ENCODE peak calls at places on chromosomes 12 and 14, in eight cellular contexts. B is gastrocnemius medialis, E is stomach, M is cardiac fibroblast, Y is cardiac muscle cell, K is endodermal cell, U is tibial artery, G is dorsolateral prefrontal cortex. I is an unnamed sample.

GRCh38 chr14:58738876-58739275 is 101.1 kb downstream of the DACT1 start:
- DNase-seq in M (no peak), U (no peak), E (no peak), Y (no peak), K (no peak), B (no peak), G (no peak), I (no peak)

GRCh38 chr14:36940476-36940875 is 231.9 kb downstream of the SLC25A21 start:
- DNase-seq in M (no peak), G (no peak), Y (no peak), B (no peak), E (no peak), K (no peak), U (no peak), I (no peak)

GRCh38 chr12:57183939-57184725 is 32.5 kb upstream of the NXPH4 start:
- DNase-seq in Y (no peak), G (no peak), M (no peak), U (no peak), B (no peak), K (no peak), E (no peak), I (no peak)

GRCh38 chr14:92690171-92691011 is 58.0 kb downstream of the LGMN start:
- DNase-seq in G (no peak), B (no peak), Y (peak), U (no peak), E (peak), K (peak), M (peak), I (peak)

GRCh38 chr12:12839886-12840285 is 26.7 kb downstream of the DDX47 start:
- DNase-seq in K (no peak), U (peak), E (peak), G (no peak), Y (peak), M (peak), B (no peak), I (no peak)

GRCh38 chr12:82867782-82868505 is 181.2 kb downstream of the TMTC2 start:
- DNase-seq in Y (no peak), G (no peak), K (no peak), E (no peak), U (no peak), M (no peak), B (no peak), I (no peak)

GRCh38 chr12:99453831-99454538 is 193.6 kb upstream of the GARIN6 start:
- DNase-seq in G (no peak), U (no peak), E (no peak), Y (no peak), B (no peak), K (no peak), M (no peak), I (no peak)

GRCh38 chr12:82479511-82479910 is 121.2 kb downstream of the METTL25 start:
- DNase-seq in Y (peak), U (no peak), G (no peak), K (no peak), B (no peak), E (no peak), M (peak), I (no peak)

GRCh38 chr12:46523446-46523845 is 150.9 kb upstream of the SLC38A2 start:
- DNase-seq in B (no peak), K (no peak), M (no peak), U (no peak), Y (no peak), E (no peak), G (no peak), I (no peak)

GRCh38 chr12:43893670-43894069 is 57.8 kb downstream of the TMEM117 start:
- DNase-seq in G (no peak), U (no peak), M (no peak), K (no peak), E (no peak), Y (no peak), B (peak), I (no peak)

GRCh38 chr12:9906888-9907287 is 25.3 kb downstream of the CLEC2A start:
- DNase-seq in M (no peak), B (no peak), G (no peak), E (no peak), U (no peak), K (no peak), Y (no peak), I (no peak)

GRCh38 chr12:53476769-53477209 is 22.5 kb downstream of the MAP3K12 start:
- DNase-seq in M (peak), B (no peak), U (no peak), E (no peak), K (peak), G (no peak), Y (peak), I (no peak)

GRCh38 chr12:106586803-106587684 is 4.2 kb downstream of the RFX4 start:
- DNase-seq in B (no peak), U (no peak), Y (no peak), E (no peak), M (no peak), G (no peak), K (peak), I (no peak)

GRCh38 chr12:79688376-79689040 is 2.3 kb downstream of the PAWR start:
- DNase-seq in B (no peak), K (no peak), E (no peak), M (no peak), Y (no peak), G (no peak), U (no peak), I (no peak)

GRCh38 chr14:77638738-77639137 is 22.3 kb upstream of the SPTLC2 start:
- DNase-seq in U (no peak), E (no peak), G (no peak), Y (peak), K (no peak), B (no peak), M (peak), I (no peak)

GRCh38 chr14:99946652-99947489 is 118.4 kb upstream of the EVL start:
- DNase-seq in Y (peak), E (peak), M (peak), B (no peak), U (no peak), K (peak), G (no peak), I (peak)

GRCh38 chr12:40505327-40505726 is 186.9 kb upstream of the CNTN1 start:
- DNase-seq in M (no peak), G (no peak), K (no peak), E (no peak), Y (no peak), B (no peak), U (no peak), I (no peak)

GRCh38 chr14:106318700-106319099 is 792.3 kb downstream of the TMEM121 start:
- DNase-seq in E (no peak), M (no peak), K (no peak), U (no peak), G (no peak), Y (no peak), B (no peak), I (no peak)

GRCh38 chr12:56420411-56420810 is 28.8 kb downstream of the TIMELESS start:
- DNase-seq in U (no peak), G (no peak), M (no peak), K (no peak), E (no peak), B (no peak), Y (no peak), I (no peak)

GRCh38 chr12:26091837-26092236 is 33.0 kb downstream of the BHLHE41 start:
- DNase-seq in U (no peak), Y (no peak), G (peak), K (peak), B (no peak), M (peak), E (no peak), I (peak)

GRCh38 chr14:69703047-69704046 is 63.6 kb upstream of the SRSF5 start:
- DNase-seq in Y (no peak), G (no peak), U (no peak), B (no peak), K (no peak), E (no peak), M (no peak), I (no peak)

GRCh38 chr14:90675399-90675798 is 140.8 kb downstream of the TTC7B start:
- DNase-seq in E (no peak), K (no peak), Y (peak), B (peak), M (peak), U (peak), G (no peak), I (no peak)

GRCh38 chr12:65170245-65170881 is 980 bp downstream of the LEMD3 start:
- DNase-seq in E (peak), Y (peak), U (peak), G (peak), M (peak), B (peak), K (peak), I (peak)

GRCh38 chr12:20463920-20464524 is 95.7 kb downstream of the PDE3A start:
- DNase-seq in E (no peak), U (no peak), M (peak), Y (no peak), G (no peak), B (no peak), K (no peak), I (no peak)

GRCh38 chr12:122001379-122002209 is 20.1 kb upstream of the BCL7A start:
- DNase-seq in K (no peak), E (no peak), U (no peak), Y (no peak), M (no peak), B (no peak), G (peak), I (peak)

GRCh38 chr12:75790219-75790618 is 241.4 kb downstream of the PHLDA1 start:
- DNase-seq in Y (no peak), K (no peak), G (no peak), B (no peak), U (no peak), M (no peak), E (no peak), I (no peak)

GRCh38 chr12:126385785-126386184 is 1320.5 kb downstream of the AACS start:
- DNase-seq in U (no peak), E (no peak), Y (peak), G (no peak), B (no peak), K (no peak), M (peak), I (no peak)

GRCh38 chr14:49861581-49861922 is 9.0 kb upstream of the NEMF start:
- DNase-seq in Y (peak), U (peak), K (peak), M (peak), B (peak), G (no peak), E (peak), I (peak)

GRCh38 chr14:59438148-59438766 is 26.9 kb downstream of the GPR135 start:
- DNase-seq in M (peak), E (no peak), K (no peak), Y (peak), G (no peak), B (no peak), U (no peak), I (no peak)

GRCh38 chr14:97332591-97332984 is 535.4 kb downstream of the VRK1 start:
- DNase-seq in M (no peak), U (no peak), Y (no peak), G (no peak), B (no peak), K (no peak), E (no peak), I (no peak)

GRCh38 chr14:102777711-102778615 is 714 bp downstream of the TRAF3 start:
- DNase-seq in G (no peak), E (no peak), K (peak), U (no peak), M (peak), Y (peak), B (no peak), I (no peak)

GRCh38 chr12:53756300-53757094 is 4.7 kb upstream of the CISTR start:
- DNase-seq in E (no peak), M (no peak), Y (no peak), G (no peak), B (no peak), U (no peak), K (peak), I (peak)

GRCh38 chr12:96044017-96044985 is 8.9 kb upstream of the LTA4H start:
- DNase-seq in K (no peak), U (no peak), Y (peak), G (no peak), M (peak), E (no peak), B (no peak), I (no peak)

GRCh38 chr12:130847097-130847496 is 8.0 kb upstream of the STX2 start:
- DNase-seq in G (no peak), M (peak), Y (peak), B (no peak), E (no peak), U (no peak), K (no peak), I (no peak)

GRCh38 chr14:85604671-85605070 is 74.7 kb downstream of the FLRT2 start:
- DNase-seq in Y (no peak), M (no peak), K (no peak), G (no peak), U (no peak), E (no peak), B (no peak), I (no peak)
- H3K4me3 ChIP-seq in Y (no peak), M (no peak), K (no peak), G (no peak), U (no peak), E (no peak), B (no peak), I (no peak)

GRCh38 chr12:85005615-85006014 is 30.5 kb downstream of the TSPAN19 start:
- DNase-seq in M (no peak), E (no peak), U (no peak), B (no peak), K (no peak), Y (no peak), G (no peak), I (no peak)
- TF ChIP-seq CTCF in M (no peak), E (no peak), U (no peak), B (no peak), K (no peak), Y (no peak), G (no peak), I (no peak)

GRCh38 chr12:132285311-132285741 is 44.1 kb downstream of the GALNT9 start:
- DNase-seq in U (no peak), E (no peak), G (no peak), K (no peak), Y (no peak), B (no peak), M (no peak), I (no peak)

GRCh38 chr12:132284618-132285310 is 44.6 kb downstream of the GALNT9 start:
- DNase-seq in Y (no peak), K (peak), E (no peak), M (no peak), B (no peak), U (no peak), G (no peak), I (no peak)

GRCh38 chr12:132287391-132288238 is 41.8 kb downstream of the GALNT9 start:
- DNase-seq in G (no peak), E (no peak), M (no peak), K (no peak), Y (no peak), B (no peak), U (no peak), I (no peak)

GRCh38 chr12:132286912-132287311 is 42.5 kb downstream of the GALNT9 start:
- DNase-seq in M (no peak), B (no peak), Y (peak), K (no peak), G (no peak), U (no peak), E (no peak), I (no peak)

DNA sequence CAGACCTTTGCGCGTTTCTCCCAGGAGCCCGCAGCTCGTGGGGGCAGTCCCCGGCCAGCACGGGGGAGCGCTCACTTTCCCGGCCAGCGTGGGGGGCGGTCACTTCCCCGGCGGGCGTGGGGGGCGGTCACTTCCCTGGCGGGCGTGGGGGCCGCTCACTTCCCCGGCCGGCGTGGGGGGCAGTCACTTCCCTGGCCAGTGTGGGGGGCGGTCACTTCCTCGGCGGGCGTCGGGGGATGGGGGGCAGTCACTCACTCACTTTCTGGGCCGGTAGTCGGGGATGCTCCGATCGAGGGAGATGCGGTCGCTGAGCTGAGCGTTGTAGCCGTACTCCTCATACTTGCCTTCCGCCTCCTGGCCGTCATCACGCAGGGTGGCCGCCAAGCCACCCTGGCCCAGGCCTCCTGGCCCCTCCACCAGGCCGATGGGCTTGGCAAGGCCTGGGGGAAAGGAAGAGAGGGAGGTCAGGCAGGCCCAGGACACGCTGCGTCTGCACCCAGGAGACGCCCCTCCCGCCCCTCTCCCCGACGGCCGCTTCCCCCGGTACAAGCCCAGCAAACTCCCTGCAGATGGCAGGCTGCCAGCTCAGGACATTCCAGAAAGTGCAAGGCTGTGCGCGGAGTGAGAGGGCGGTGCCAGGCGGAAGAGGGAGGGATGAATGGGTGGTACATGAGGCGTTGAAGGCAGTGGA is 43.3 kb downstream of the GALNT9 start:
- DNase-seq in G (no peak), M (peak), Y (peak), K (peak), U (peak), B (no peak), E (peak), I (peak)
- H3K4me3 ChIP-seq in G (no peak), M (no peak), Y (no peak), K (no peak), U (peak), B (no peak), E (peak), I (no peak)

DNA sequence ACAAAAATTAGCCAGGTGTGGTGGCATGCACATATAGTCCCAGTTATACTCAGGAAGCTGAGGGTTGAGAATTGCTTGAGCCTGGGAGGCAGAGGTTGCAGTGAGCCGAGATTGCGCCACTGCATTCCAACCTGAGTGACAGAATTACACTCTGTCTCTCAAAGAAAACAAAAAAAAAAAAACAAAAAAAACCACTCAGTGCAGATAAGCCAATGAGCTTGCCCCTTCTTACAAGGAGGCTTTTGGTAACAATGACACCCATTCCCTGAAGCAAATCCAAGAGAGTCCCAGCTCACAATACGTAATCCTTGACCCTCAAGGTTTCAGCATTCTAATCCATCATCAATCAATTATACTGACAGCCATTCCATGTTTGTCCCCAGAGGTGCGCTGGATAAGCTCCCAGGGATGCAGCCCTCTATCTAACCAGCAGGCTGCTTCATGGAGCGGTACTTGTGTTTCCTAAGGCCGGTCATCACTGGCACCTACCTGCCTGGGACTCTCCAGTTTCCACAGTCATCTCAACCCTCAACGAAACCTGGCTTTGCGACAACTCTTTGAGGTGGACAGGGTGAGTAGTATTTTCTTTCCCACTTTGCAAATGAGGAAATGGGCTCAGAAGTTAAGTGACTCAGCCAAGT is 12.4 kb downstream of the GCN1 start:
- DNase-seq in Y (peak), U (no peak), G (no peak), K (peak), E (no peak), M (peak), B (peak), I (peak)
- TF ChIP-seq CTCF in Y (no peak), U (no peak), G (no peak), K (peak), E (no peak), M (peak), B (peak), I (peak)

GRCh38 chr12:51923506-51924365 is 16.4 kb downstream of the ACVRL1 start:
- DNase-seq in Y (peak), B (peak), G (no peak), E (peak), K (peak), M (peak), U (peak), I (peak)

GRCh38 chr12:51922146-51922545 is 14.8 kb downstream of the ACVRL1 start:
- DNase-seq in M (no peak), Y (no peak), B (no peak), G (no peak), U (no peak), K (peak), E (no peak), I (no peak)

GRCh38 chr12:51921017-51921725 is 13.9 kb downstream of the ACVRL1 start:
- DNase-seq in M (no peak), G (no peak), K (peak), B (no peak), E (no peak), U (no peak), Y (no peak), I (no peak)

GRCh38 chr12:51924551-51925399 is 17.5 kb downstream of the ACVRL1 start:
- DNase-seq in E (no peak), Y (no peak), U (no peak), G (no peak), M (no peak), B (no peak), K (peak), I (no peak)

GRCh38 chr12:51922762-51923505 is 15.6 kb downstream of the ACVRL1 start:
- DNase-seq in G (peak), E (peak), U (peak), Y (peak), M (peak), B (peak), K (no peak), I (no peak)
- H3K4me3 ChIP-seq in G (no peak), E (peak), U (no peak), Y (no peak), M (no peak), B (peak), K (no peak), I (no peak)

I was measured in WERI-Rb-1.